ENCODE peak calls at places on chromosomes 7 and 10, in six cellular contexts. G is fibroblast of mammary gland, V is IMR-90, S is BE2C, E is H4, O is right cardiac atrium. T is an unnamed sample.
A peak's percentile ranks its signal among the peaks of the same experiment; 100 is the strongest.

GRCh38 chr7:28732037-28732869 is 225.9 kb downstream of the TRIL start:
- DNase-seq in G (peak; percentile 71), V (peak; percentile 55), S (no peak), E (peak; percentile 52), O (peak; percentile 65), T (peak; percentile 77)

GRCh38 chr10:129972145-129972965 is 8.3 kb upstream of the EBF3 start:
- DNase-seq in G (no peak), V (no peak), S (no peak), E (no peak), O (peak; percentile 78), T (peak; percentile 52)

GRCh38 chr7:66899552-66900280 is 21.3 kb upstream of the TMEM248 start:
- DNase-seq in G (no peak), V (no peak), S (no peak), E (no peak), O (no peak), T (no peak)

GRCh38 chr10:131556897-131557500 is 245.5 kb upstream of the TCERG1L start:
- DNase-seq in G (no peak), V (no peak), S (no peak), E (no peak), O (no peak), T (no peak)

GRCh38 chr7:155533827-155534690 is 12.3 kb downstream of the CNPY1 start:
- DNase-seq in G (peak; percentile 6), V (no peak), S (peak; percentile 59), E (no peak), O (no peak), T (peak; percentile 48)

GRCh38 chr10:103295391-103296044 is 18.6 kb downstream of the INA start:
- DNase-seq in G (peak; percentile 55), V (peak; percentile 90), S (no peak), E (no peak), O (no peak), T (peak; percentile 51)

GRCh38 chr7:80916770-80917681 is 1.8 kb downstream of the SEMA3C start:
- DNase-seq in G (peak; percentile 93), V (peak; percentile 89), S (no peak), E (peak; percentile 78), O (no peak), T (peak; percentile 49)

GRCh38 chr10:76117949-76118348 is 686.5 kb downstream of the LRMDA start:
- DNase-seq in G (peak; percentile 94), V (peak; percentile 52), S (no peak), E (no peak), O (no peak), T (peak; percentile 67)

GRCh38 chr7:65463184-65463583 is 89.5 kb downstream of the ZNF92 start:
- DNase-seq in G (no peak), V (no peak), S (no peak), E (no peak), O (no peak), T (no peak)

GRCh38 chr10:122510326-122510725 is 49.0 kb downstream of the HTRA1 start:
- DNase-seq in G (no peak), V (no peak), S (no peak), E (no peak), O (no peak), T (no peak)

GRCh38 chr10:11236234-11236633 is 218.6 kb downstream of the CELF2 start:
- DNase-seq in G (no peak), V (peak; percentile 4), S (no peak), E (no peak), O (no peak), T (no peak)

GRCh38 chr10:12507165-12507870 is 158.0 kb downstream of the CAMK1D start:
- DNase-seq in G (no peak), V (no peak), S (no peak), E (no peak), O (no peak), T (no peak)

GRCh38 chr7:20458483-20458882 is 127.8 kb downstream of the ITGB8 start:
- DNase-seq in G (no peak), V (no peak), S (no peak), E (no peak), O (no peak), T (no peak)

GRCh38 chr7:131011437-131011752 is 277.4 kb upstream of the KLF14 start:
- DNase-seq in G (no peak), V (no peak), S (no peak), E (peak; percentile 36), O (peak; percentile 70), T (no peak)

GRCh38 chr10:6988654-6989053 is 408.6 kb upstream of the PRKCQ start:
- DNase-seq in G (no peak), V (no peak), S (no peak), E (no peak), O (no peak), T (no peak)

GRCh38 chr10:117374506-117375359 is 507 bp downstream of the PDZD8 start:
- DNase-seq in G (peak; percentile 41), V (peak; percentile 46), S (peak; percentile 27), E (peak; percentile 9), O (peak; percentile 72), T (no peak)

GRCh38 chr7:35285799-35286198 is 31.9 kb upstream of the TBX20 start:
- DNase-seq in G (no peak), V (no peak), S (no peak), E (no peak), O (no peak), T (no peak)

GRCh38 chr7:155356323-155357105 is 58.8 kb downstream of the INSIG1 start:
- DNase-seq in G (no peak), V (no peak), S (no peak), E (peak; percentile 62), O (no peak), T (no peak)

GRCh38 chr7:55046582-55047347 is 27.9 kb downstream of the EGFR start:
- DNase-seq in G (no peak), V (no peak), S (no peak), E (no peak), O (no peak), T (no peak)

T was measured in AG08395.